ENCODE peak calls at places on chromosomes 5 and 9, in eight cellular contexts. Y is adrenal gland, S is transverse colon, C is A549, I is heart left ventricle, H is stomach, V is uterus, T is breast epithelium. M is an unnamed sample. For H3K4me1, the result is how much of the 10 kb centered on the place peaks cover.

GRCh38 chr9:33921967-33922895 is 105.3 kb downstream of the UBE2R2 start:
- DNase-seq in H (no peak), Y (no peak), S (no peak), I (no peak), V (no peak), C (peak), T (no peak), M (no peak)

GRCh38 chr5:72067682-72068470 is 39.4 kb upstream of the MAP1B start:
- DNase-seq in C (peak), H (no peak), I (no peak), Y (no peak), S (no peak), V (no peak), T (no peak), M (no peak)

GRCh38 chr5:134177197-134178171 is 734 bp upstream of the SKP1 start:
- DNase-seq in I (peak), V (peak), Y (peak), C (peak), H (peak), S (peak), T (no peak), M (peak)

GRCh38 chr5:174292348-174292747 is 246.8 kb downstream of the NSG2 start:
- DNase-seq in I (no peak), S (no peak), H (no peak), C (no peak), T (no peak), Y (no peak), V (no peak), M (no peak)

GRCh38 chr5:60036539-60036938 is 143.0 kb upstream of the PDE4D start:
- DNase-seq in H (no peak), C (no peak), V (no peak), T (no peak), Y (no peak), S (no peak), I (no peak), M (no peak)

GRCh38 chr5:603081-603998 is 8.8 kb upstream of the CEP72 start:
- DNase-seq in V (no peak), H (peak), I (no peak), C (no peak), T (no peak), S (no peak), Y (no peak), M (no peak)

GRCh38 chr9:105168935-105169334 is 75.5 kb upstream of the SLC44A1 start:
- DNase-seq in Y (no peak), S (no peak), V (no peak), I (peak), T (no peak), H (no peak), C (no peak), M (no peak)

GRCh38 chr9:131868766-131869165 is 128.9 kb upstream of the RAPGEF1 start:
- DNase-seq in T (no peak), C (no peak), Y (no peak), H (no peak), V (peak), S (no peak), I (no peak), M (no peak)

GRCh38 chr5:110073534-110073933 is 383.8 kb downstream of the MAN2A1 start:
- DNase-seq in C (no peak), V (no peak), Y (no peak), S (no peak), T (no peak), H (no peak), I (no peak), M (no peak)

DNA sequence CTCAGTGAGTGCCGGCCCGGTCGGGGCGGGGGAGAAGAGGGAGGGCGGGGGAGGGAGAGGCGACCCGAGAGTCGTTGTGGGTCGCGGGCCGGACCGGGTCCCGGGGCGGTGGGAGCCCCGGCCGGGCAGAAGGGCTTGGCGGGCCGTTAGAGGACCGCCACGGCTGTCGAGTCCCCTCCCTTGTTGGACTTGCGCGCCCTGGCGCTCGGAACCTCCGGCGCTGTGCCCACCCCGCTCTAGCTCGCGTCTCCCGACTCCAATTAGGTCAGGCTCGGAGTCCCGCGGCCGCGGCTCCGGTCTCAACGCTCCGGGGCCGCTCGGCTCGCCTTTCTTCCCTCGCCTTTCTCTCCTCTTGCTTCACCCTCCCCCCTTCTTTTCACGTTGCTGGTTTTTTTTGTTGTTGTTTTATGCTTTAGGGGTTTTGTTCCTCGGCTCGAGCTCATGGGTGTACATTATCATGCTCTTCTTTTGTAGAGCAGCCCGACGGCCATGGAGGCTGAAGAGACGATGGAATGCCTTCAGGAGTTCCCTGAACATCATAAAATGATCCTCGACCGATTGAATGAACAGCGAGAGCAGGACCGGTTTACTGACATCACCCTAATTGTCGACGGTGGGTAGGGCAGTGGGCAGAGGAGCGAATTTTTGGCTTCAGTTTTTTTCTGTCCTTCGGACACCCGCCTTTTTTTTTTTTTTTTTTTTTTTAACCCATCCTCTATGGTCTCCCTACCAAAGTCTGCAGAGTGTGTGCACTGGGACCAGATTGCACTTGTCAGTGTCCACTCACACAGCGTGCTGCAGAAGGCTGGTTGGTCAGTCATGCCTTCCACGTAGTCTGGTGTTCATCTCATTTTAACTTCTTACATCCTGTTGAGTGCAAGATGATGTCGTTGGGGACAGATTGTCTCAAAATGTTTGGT is 1.1 kb downstream of the ZNF131 start:
- DNase-seq in V (no peak), H (no peak), S (peak), Y (peak), T (no peak), I (no peak), C (peak), M (peak)
- TF ChIP-seq POLR2A in V (peak), H (no peak), S (peak), Y (peak), T (no peak), I (peak), C (peak), M (peak)

GRCh38 chr9:120873512-120873911 is 3.5 kb downstream of the PHF19 start:
- DNase-seq in I (no peak), C (peak), H (no peak), S (no peak), T (no peak), V (no peak), Y (no peak), M (no peak)
- H3K4me1 ChIP-seq in I (under half), C (under half), H (under half), S (under half), T (under half), V (under half), Y (under half), M (under half)

GRCh38 chr5:56734066-56734766 is 81.1 kb upstream of the MAP3K1 start:
- DNase-seq in S (no peak), H (no peak), Y (no peak), V (no peak), T (no peak), C (no peak), I (no peak), M (no peak)
- H3K4me3 ChIP-seq in S (no peak), H (no peak), Y (no peak), V (no peak), T (no peak), C (no peak), I (no peak), M (no peak)

DNA sequence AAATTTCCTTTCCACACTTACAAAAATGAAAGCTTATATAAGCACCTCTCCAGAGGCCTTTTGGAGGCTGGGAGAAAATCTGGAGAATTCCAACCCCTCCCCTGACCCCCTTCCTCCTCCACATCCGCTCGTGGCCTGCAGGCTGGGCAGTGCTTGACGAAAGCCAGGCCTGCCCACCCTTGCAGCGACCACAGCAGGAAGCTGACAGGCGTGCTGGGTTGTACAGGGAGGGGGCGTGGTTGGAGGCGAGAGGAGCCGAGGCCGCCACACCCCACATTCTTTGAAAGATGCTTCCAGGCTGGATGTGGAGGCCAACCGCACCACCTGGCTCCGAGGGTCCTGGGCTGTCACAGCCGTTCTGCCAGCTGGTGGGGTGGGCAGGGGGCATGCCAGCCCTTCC is 47.8 kb upstream of the IER5L start:
- DNase-seq in T (no peak), V (peak), S (peak), I (peak), H (peak), C (peak), Y (peak), M (no peak)
- TF ChIP-seq POLR2A in T (no peak), V (no peak), S (no peak), I (no peak), H (no peak), C (no peak), Y (no peak), M (no peak)

M was measured in prostate gland.